ENCODE peak calls at places on chromosomes 5 and 9, in seven cellular contexts. A is SK-N-SH, Y is HCT116, B is H1, L is K562, O is HepG2, D is GM12878. V is an unnamed sample.

GRCh38 chr9:97853844-97854695 is 1.0 kb downstream of the FOXE1 start:
- DNase-seq in A (peak), D (no peak), Y (no peak), B (no peak), O (no peak), L (no peak), V (peak)

GRCh38 chr9:122821278-122821952 is 7.0 kb downstream of the PDCL start:
- DNase-seq in B (no peak), D (no peak), A (no peak), Y (no peak), L (no peak), O (no peak), V (no peak)

GRCh38 chr9:14096182-14096922 is 217.6 kb downstream of the NFIB start:
- DNase-seq in D (no peak), O (no peak), A (peak), L (no peak), Y (no peak), B (no peak), V (no peak)

GRCh38 chr5:78277715-78278114 is 16.8 kb downstream of the AP3B1 start:
- DNase-seq in D (no peak), L (no peak), A (no peak), O (no peak), Y (no peak), B (no peak), V (no peak)

GRCh38 chr9:127318651-127319167 is 54.1 kb downstream of the GARNL3 start:
- DNase-seq in D (no peak), L (no peak), Y (no peak), A (no peak), O (no peak), B (no peak), V (no peak)

GRCh38 chr5:65728219-65728618 is 6.2 kb downstream of the NLN start:
- DNase-seq in L (no peak), D (no peak), B (no peak), A (no peak), Y (no peak), O (no peak), V (no peak)

GRCh38 chr9:109536859-109537258 is 38.8 kb upstream of the PTPN3 start:
- DNase-seq in L (no peak), Y (no peak), O (no peak), D (no peak), B (no peak), A (no peak), V (no peak)

GRCh38 chr9:137295313-137296213 is 6.5 kb downstream of the NRARP start:
- DNase-seq in O (no peak), B (no peak), L (peak), A (peak), Y (no peak), D (no peak), V (no peak)

GRCh38 chr9:87206064-87206661 is 258.9 kb upstream of the GAS1 start:
- DNase-seq in O (no peak), A (no peak), D (no peak), Y (no peak), B (no peak), L (no peak), V (no peak)

GRCh38 chr9:110099236-110099741 is 108.7 kb downstream of the C9orf152 start:
- DNase-seq in L (no peak), Y (no peak), O (no peak), D (no peak), B (no peak), A (peak), V (no peak)

GRCh38 chr5:116765441-116765840 is 190.8 kb upstream of the SEMA6A start:
- DNase-seq in A (no peak), O (peak), Y (no peak), B (no peak), L (no peak), D (no peak), V (no peak)

GRCh38 chr9:116002624-116003023 is 151.0 kb upstream of the PAPPA start:
- DNase-seq in B (no peak), Y (no peak), D (no peak), L (no peak), O (no peak), A (no peak), V (no peak)

GRCh38 chr9:13412323-13412722 is 132.8 kb upstream of the MPDZ start:
- DNase-seq in Y (no peak), B (no peak), A (no peak), O (no peak), L (peak), D (no peak), V (no peak)

GRCh38 chr9:124411514-124412227 is 3.6 kb downstream of the PSMB7 start:
- DNase-seq in A (no peak), Y (no peak), B (no peak), O (no peak), L (no peak), D (no peak), V (no peak)

GRCh38 chr9:136080716-136081112 is 14.4 kb downstream of the NACC2 start:
- DNase-seq in B (no peak), O (no peak), L (no peak), Y (no peak), D (no peak), A (peak), V (no peak)

GRCh38 chr9:109451311-109452025 is 46.6 kb downstream of the PTPN3 start:
- DNase-seq in D (no peak), L (no peak), Y (no peak), O (peak), A (no peak), B (no peak), V (no peak)

GRCh38 chr5:41793156-41793770 is 77.0 kb downstream of the OXCT1 start:
- DNase-seq in A (peak), Y (no peak), O (no peak), D (no peak), B (no peak), L (no peak), V (no peak)

GRCh38 chr9:121048618-121049017 is 1.5 kb downstream of the C5 start:
- DNase-seq in Y (no peak), D (no peak), L (no peak), O (no peak), A (no peak), B (no peak), V (no peak)

GRCh38 chr9:76153902-76154629 is 240.2 kb downstream of the RFK start:
- DNase-seq in O (no peak), A (no peak), Y (no peak), L (no peak), B (no peak), D (no peak), V (no peak)

GRCh38 chr9:73919712-73920111 is 577.4 kb upstream of the RORB start:
- DNase-seq in D (no peak), A (no peak), Y (no peak), B (no peak), O (no peak), L (no peak), V (no peak)

GRCh38 chr9:134554011-134554749 is 87.4 kb upstream of the COL5A1 start:
- DNase-seq in L (no peak), O (no peak), B (no peak), D (no peak), Y (no peak), A (no peak), V (no peak)

GRCh38 chr5:4018007-4018406 is 422.4 kb downstream of the IRX1 start:
- DNase-seq in L (no peak), A (no peak), D (no peak), Y (no peak), B (no peak), O (no peak), V (no peak)

GRCh38 chr5:10289991-10290390 is 17.7 kb downstream of the CMBL start:
- DNase-seq in Y (no peak), L (no peak), B (no peak), D (no peak), A (no peak), O (no peak), V (no peak)

GRCh38 chr9:90078988-90079457 is 474.2 kb downstream of the GADD45G start:
- DNase-seq in Y (no peak), D (peak), L (no peak), B (no peak), A (no peak), O (no peak), V (no peak)

GRCh38 chr9:87401681-87402080 is 96.0 kb upstream of the DAPK1 start:
- DNase-seq in Y (no peak), O (no peak), D (no peak), B (no peak), L (no peak), A (no peak), V (no peak)

GRCh38 chr5:150505041-150505511 is 2.9 kb upstream of the NDST1 start:
- DNase-seq in Y (no peak), O (no peak), L (no peak), B (no peak), A (no peak), D (no peak), V (no peak)

GRCh38 chr5:74504463-74504862 is 136.1 kb downstream of the ENC1 start:
- DNase-seq in O (no peak), B (no peak), L (no peak), A (no peak), Y (no peak), D (no peak), V (no peak)

GRCh38 chr9:120436937-120437592 is 142.9 kb downstream of the CDK5RAP2 start:
- DNase-seq in A (no peak), O (no peak), B (no peak), Y (no peak), L (no peak), D (no peak), V (no peak)

GRCh38 chr9:87016681-87017080 is 69.4 kb upstream of the GAS1 start:
- DNase-seq in A (no peak), Y (no peak), O (no peak), D (no peak), L (no peak), B (no peak), V (no peak)

GRCh38 chr5:17802256-17802655 is 168.0 kb downstream of the TAF11L14 start:
- DNase-seq in A (no peak), Y (no peak), B (no peak), D (no peak), O (no peak), L (no peak), V (peak)

GRCh38 chr9:28445211-28445610 is 871.9 kb upstream of the C9orf72 start:
- DNase-seq in B (no peak), A (no peak), O (no peak), Y (no peak), D (no peak), L (no peak), V (no peak)

GRCh38 chr5:73812962-73813588 is 187.1 kb downstream of the ARHGEF28 start:
- DNase-seq in D (no peak), O (peak), Y (no peak), B (no peak), A (no peak), L (no peak), V (no peak)

GRCh38 chr5:177111720-177112394 is 21.7 kb upstream of the NSD1 start:
- DNase-seq in Y (peak), O (peak), D (no peak), L (peak), A (peak), B (peak), V (peak)

GRCh38 chr9:2013688-2014087 is 1.5 kb upstream of the SMARCA2 start:
- DNase-seq in O (no peak), D (no peak), B (no peak), Y (no peak), A (no peak), L (no peak), V (no peak)

GRCh38 chr9:95512751-95513120 is 4.0 kb downstream of the PTCH1 start:
- DNase-seq in O (no peak), L (no peak), Y (no peak), D (no peak), A (no peak), B (no peak), V (no peak)

GRCh38 chr9:134548618-134549017 is 93.0 kb upstream of the COL5A1 start:
- DNase-seq in O (no peak), B (no peak), Y (no peak), L (no peak), D (no peak), A (no peak), V (no peak)

GRCh38 chr9:135038826-135039225 is 48.6 kb upstream of the OLFM1 start:
- DNase-seq in D (no peak), Y (no peak), A (no peak), O (no peak), L (no peak), B (no peak), V (no peak)

GRCh38 chr9:14095272-14095671 is 218.7 kb downstream of the NFIB start:
- DNase-seq in Y (no peak), O (no peak), L (no peak), B (no peak), A (no peak), D (no peak), V (no peak)

GRCh38 chr9:107484117-107484723 is 5.3 kb downstream of the KLF4 start:
- DNase-seq in Y (peak), A (peak), B (no peak), L (peak), O (peak), D (peak), V (peak)

GRCh38 chr5:27472875-27473274 is 434.5 kb upstream of the CDH9 start:
- DNase-seq in B (no peak), O (peak), L (no peak), A (no peak), D (no peak), Y (no peak), V (no peak)
- H3K9ac ChIP-seq in B (peak), O (peak), L (peak), A (no peak), D (peak), Y (no peak), V (peak)

DNA sequence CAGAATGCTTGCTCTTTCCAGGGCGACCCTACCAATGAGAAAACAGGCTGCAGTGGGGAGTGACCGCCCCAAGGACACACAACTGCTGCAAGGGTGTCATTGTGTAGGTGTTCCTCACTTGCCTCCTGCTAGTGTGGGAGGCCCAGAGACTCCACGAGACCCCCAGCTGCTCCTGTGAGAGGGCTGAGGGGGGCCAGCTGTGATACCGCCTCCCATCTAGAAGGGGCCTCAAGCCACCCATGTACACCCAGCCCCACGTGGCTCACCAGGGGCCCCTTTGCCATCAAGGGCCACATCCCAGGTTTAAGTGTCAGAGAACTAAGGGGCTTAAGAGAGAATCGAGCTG is 1.3 kb upstream of the ASS1 start:
- DNase-seq in B (no peak), A (no peak), D (no peak), L (no peak), Y (no peak), O (no peak), V (no peak)
- TF ChIP-seq YY1 in B (no peak), A (no peak), D (no peak), L (no peak), Y (no peak), O (no peak), V (no peak)

GRCh38 chr5:167822241-167822640 is 469.2 kb upstream of the WWC1 start:
- DNase-seq in D (no peak), L (no peak), Y (no peak), B (no peak), O (no peak), A (no peak), V (no peak)

GRCh38 chr5:167821669-167822068 is 469.8 kb upstream of the WWC1 start:
- DNase-seq in L (no peak), B (no peak), D (no peak), O (no peak), Y (no peak), A (no peak), V (no peak)

GRCh38 chr5:167819406-167819805 is 472.0 kb upstream of the WWC1 start:
- DNase-seq in Y (no peak), A (no peak), B (no peak), L (no peak), O (no peak), D (peak), V (no peak)

GRCh38 chr5:167821096-167821590 is 470.3 kb upstream of the WWC1 start:
- DNase-seq in A (no peak), O (no peak), L (no peak), Y (no peak), B (no peak), D (no peak), V (no peak)

DNA sequence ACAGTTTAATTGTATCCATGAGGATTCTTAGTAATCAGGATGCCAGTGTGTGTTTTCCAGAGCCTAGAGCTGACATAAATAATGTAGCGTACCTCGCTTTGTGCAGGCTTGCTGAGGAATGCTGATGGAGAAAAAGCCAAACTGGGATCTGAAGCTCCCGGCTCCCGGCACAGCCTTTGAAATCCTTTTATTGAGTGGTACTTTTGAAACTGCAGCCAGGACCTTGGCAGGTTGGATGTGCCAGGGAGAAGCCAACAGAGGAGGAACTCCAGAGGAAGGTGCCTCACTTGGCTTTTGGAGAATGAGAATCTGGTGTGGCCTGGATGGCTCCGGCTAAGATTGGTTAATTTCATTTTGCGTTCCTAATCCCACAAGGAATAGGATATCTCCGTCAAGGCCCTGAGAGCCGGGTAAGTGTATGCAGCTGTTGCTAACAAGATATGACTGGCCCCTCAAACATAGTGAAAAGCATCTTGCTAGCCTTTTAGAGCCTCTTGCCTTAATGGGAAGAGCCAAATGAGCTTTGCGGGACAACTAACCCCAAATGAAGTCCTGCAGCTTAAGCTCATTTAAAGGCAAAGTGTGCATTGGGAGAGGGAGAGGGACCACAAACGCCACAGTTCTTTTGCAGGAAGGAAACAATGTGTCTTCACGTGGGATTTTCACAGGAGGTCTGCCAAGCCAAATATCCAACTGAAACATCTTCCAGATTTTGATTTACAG is 471.0 kb upstream of the WWC1 start:
- DNase-seq in D (no peak), Y (no peak), L (no peak), O (no peak), B (no peak), A (no peak), V (no peak)
- H3K9ac ChIP-seq in D (no peak), Y (no peak), L (no peak), O (no peak), B (no peak), A (no peak), V (no peak)

DNA sequence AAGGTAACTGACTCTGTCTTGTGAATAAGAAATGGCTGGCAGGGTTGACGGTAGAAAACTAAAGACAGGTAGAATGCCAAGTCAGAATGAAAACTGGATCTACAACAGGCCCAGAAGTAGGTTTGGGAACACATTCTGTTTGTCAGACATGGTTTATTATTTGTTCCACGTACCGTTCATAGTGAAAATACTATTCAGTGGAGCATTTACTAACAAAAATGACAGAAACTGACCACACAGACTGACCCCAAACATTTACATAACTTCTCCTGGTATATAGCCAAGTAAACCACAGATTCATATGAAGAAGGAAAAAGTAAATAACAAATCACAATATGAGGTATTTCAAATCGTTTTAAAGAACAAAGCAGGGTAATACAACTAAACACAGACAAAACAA is 73.7 kb downstream of the SLC38A9 start:
- DNase-seq in O (no peak), Y (no peak), L (no peak), B (no peak), A (no peak), D (no peak), V (no peak)
- TF ChIP-seq YY1 in O (no peak), Y (no peak), L (no peak), B (no peak), A (no peak), D (no peak), V (no peak)

GRCh38 chr9:91923145-91923544 is 26.9 kb downstream of the ROR2 start:
- DNase-seq in D (no peak), Y (no peak), B (no peak), L (no peak), A (no peak), O (no peak), V (no peak)

GRCh38 chr9:91924090-91924489 is 25.9 kb downstream of the ROR2 start:
- DNase-seq in A (no peak), L (no peak), B (no peak), Y (no peak), D (no peak), O (no peak), V (no peak)

GRCh38 chr9:91920846-91921350 is 29.1 kb downstream of the ROR2 start:
- DNase-seq in A (no peak), L (no peak), B (no peak), O (no peak), D (no peak), Y (no peak), V (no peak)

GRCh38 chr9:91919621-91920020 is 30.4 kb downstream of the ROR2 start:
- DNase-seq in L (no peak), A (no peak), B (no peak), Y (no peak), D (no peak), O (no peak), V (no peak)

GRCh38 chr9:91921371-91921770 is 28.7 kb downstream of the ROR2 start:
- DNase-seq in L (no peak), A (no peak), Y (no peak), O (no peak), B (no peak), D (no peak), V (peak)
- H3K9ac ChIP-seq in L (no peak), A (no peak), Y (no peak), O (no peak), B (no peak), D (no peak), V (no peak)